ENCODE peak calls at places on chromosomes 13 and 19, in seven cellular contexts. G is activated CD8-positive, alpha-beta T cell treated with anti-CD3 and anti-CD28 coated beads for 36 hours; U is stimulated activated naive CD4-positive, alpha-beta T cell treated with Interleukin-2 at 50 U/mL for 16 hours; H is A549; M is effector memory CD8-positive, alpha-beta T cell; L is HS-27A; F is EL. Y is an unnamed sample.

GRCh38 chr19:4310247-4311121 is 6.1 kb downstream of the FSD1 start:
- DNase-seq in G (peak; percentile 44), M (no peak), L (no peak), H (no peak), F (peak; percentile 14), U (no peak), Y (no peak)

GRCh38 chr13:47417485-47417884 is 520.6 kb upstream of the HTR2A start:
- DNase-seq in G (no peak), H (no peak), L (no peak), M (no peak), F (no peak), U (no peak), Y (no peak)

GRCh38 chr13:29676941-29677452 is 81.5 kb upstream of the SLC7A1 start:
- DNase-seq in G (no peak), M (no peak), H (no peak), U (no peak), F (peak; percentile 30), L (no peak), Y (no peak)

GRCh38 chr19:43759515-43759914 is 4.8 kb upstream of the SMG9 start:
- DNase-seq in F (peak; percentile 91), M (no peak), H (peak; percentile 84), G (no peak), L (peak; percentile 60), U (no peak), Y (peak; percentile 72)

GRCh38 chr19:45403781-45404556 is 900 bp downstream of the PPP1R13L start:
- DNase-seq in F (peak; percentile 63), G (peak; percentile 91), L (no peak), H (peak; percentile 95), M (peak; percentile 74), U (peak; percentile 40), Y (peak; percentile 42)

GRCh38 chr13:78978381-78978998 is 319.5 kb upstream of the OBI1 start:
- DNase-seq in U (no peak), H (peak; percentile 13), G (peak; percentile 55), L (no peak), F (peak; percentile 46), M (peak; percentile 32), Y (peak; percentile 7)

GRCh38 chr13:98370806-98371553 is 193.9 kb upstream of the RNF113B start:
- DNase-seq in G (no peak), H (no peak), U (no peak), F (peak; percentile 86), M (no peak), L (no peak), Y (no peak)

GRCh38 chr13:79030513-79030912 is 371.6 kb upstream of the OBI1 start:
- DNase-seq in L (no peak), G (no peak), U (no peak), F (no peak), H (no peak), M (no peak), Y (no peak)

GRCh38 chr13:46648166-46648607 is 95.2 kb downstream of the LRCH1 start:
- DNase-seq in G (peak; percentile 39), U (no peak), F (peak; percentile 30), L (no peak), H (no peak), M (no peak), Y (no peak)

GRCh38 chr13:99847318-99847750 is 124.2 kb downstream of the ZIC5 start:
- DNase-seq in F (no peak), M (no peak), G (no peak), L (no peak), U (no peak), H (no peak), Y (no peak)

GRCh38 chr13:25046985-25047660 is 48.8 kb upstream of the PABPC3 start:
- DNase-seq in M (no peak), L (no peak), U (no peak), F (peak; percentile 48), H (no peak), G (no peak), Y (no peak)

GRCh38 chr13:26819067-26819466 is 58.5 kb upstream of the GPR12 start:
- DNase-seq in U (no peak), H (no peak), G (no peak), F (no peak), M (no peak), L (no peak), Y (no peak)

GRCh38 chr19:13843104-13843921 is 33.6 kb upstream of the NANOS3 start:
- DNase-seq in H (no peak), G (no peak), U (no peak), L (no peak), M (no peak), F (peak; percentile 77), Y (no peak)

GRCh38 chr19:5621311-5621944 is 1.1 kb downstream of the SAFB2 start:
- DNase-seq in U (no peak), G (no peak), M (no peak), H (no peak), F (no peak), L (no peak), Y (no peak)

GRCh38 chr19:17479325-17479791 is 9.0 kb downstream of the SLC27A1 start:
- DNase-seq in F (peak; percentile 83), U (no peak), L (no peak), H (no peak), G (no peak), M (no peak), Y (peak; percentile 45)

GRCh38 chr19:5993516-5994406 is 15.8 kb upstream of the RANBP3 start:
- DNase-seq in M (no peak), L (no peak), F (peak; percentile 30), G (no peak), U (no peak), H (no peak), Y (no peak)

GRCh38 chr19:14383898-14384669 is 2.8 kb downstream of the ADGRE5 start:
- DNase-seq in G (peak; percentile 84), F (peak; percentile 76), H (no peak), L (no peak), U (peak; percentile 51), M (no peak), Y (peak; percentile 71)

GRCh38 chr13:90375851-90376250 is 971.6 kb upstream of the MIR17HG start:
- DNase-seq in M (no peak), L (peak; percentile 20), U (no peak), H (no peak), F (peak; percentile 23), G (no peak), Y (no peak)

GRCh38 chr13:27425151-27425917 is 915 bp downstream of the GTF3A start:
- DNase-seq in F (peak; percentile 32), M (no peak), U (no peak), L (no peak), G (peak; percentile 54), H (no peak), Y (no peak)

GRCh38 chr19:30665449-30665848 is 293.3 kb downstream of the ZNF536 start:
- DNase-seq in G (no peak), L (no peak), M (no peak), H (no peak), F (no peak), U (no peak), Y (no peak)